ENCODE peak calls at places on chromosomes 3 and 15, in ten cellular contexts. J, O, L, Q, X, H, K, V, D and T are unnamed samples.

GRCh38 chr3:54954019-54954418 is 26.2 kb upstream of the LRTM1 start:
- DNase-seq in J (peak), O (no peak), L (no peak), Q (peak), X (peak), H (peak), K (peak), V (peak), D (no peak), T (no peak)

GRCh38 chr15:38073278-38073930 is 139.0 kb downstream of the TMCO5A start:
- DNase-seq in J (peak), O (no peak), L (no peak), Q (no peak), X (peak), H (no peak), K (no peak), V (peak), D (no peak), T (no peak)

GRCh38 chr3:147963711-147964110 is 554.5 kb downstream of the ZIC1 start:
- DNase-seq in J (peak), O (no peak), L (no peak), Q (peak), X (no peak), H (peak), K (no peak), V (no peak), D (no peak), T (no peak)

GRCh38 chr3:157423337-157423736 is 13.3 kb upstream of the PTX3 start:
- DNase-seq in J (no peak), O (no peak), L (no peak), Q (peak), X (peak), H (no peak), K (no peak), V (peak), D (no peak), T (no peak)

GRCh38 chr3:187983484-187984124 is 170.4 kb upstream of the LPP start:
- DNase-seq in J (no peak), O (no peak), L (no peak), Q (peak), X (no peak), H (no peak), K (no peak), V (no peak), D (no peak), T (no peak)

GRCh38 chr3:133944641-133945441 is 49.2 kb upstream of the RAB6B start:
- DNase-seq in J (peak), O (no peak), L (no peak), Q (peak), X (peak), H (no peak), K (no peak), V (peak), D (peak), T (no peak)

GRCh38 chr3:36792342-36792741 is 28.0 kb upstream of the DCLK3 start:
- DNase-seq in J (peak), O (no peak), L (no peak), Q (no peak), X (peak), H (no peak), K (peak), V (peak), D (no peak), T (peak)

GRCh38 chr3:58341376-58341775 is 8.7 kb downstream of the PXK start:
- DNase-seq in J (no peak), O (no peak), L (no peak), Q (no peak), X (peak), H (no peak), K (no peak), V (peak), D (no peak), T (no peak)

GRCh38 chr3:102206506-102207145 is 228.2 kb upstream of the ZPLD1 start:
- DNase-seq in J (peak), O (peak), L (peak), Q (peak), X (peak), H (peak), K (no peak), V (peak), D (peak), T (no peak)

GRCh38 chr3:10602769-10603768 is 97.7 kb upstream of the ATP2B2 start:
- DNase-seq in J (no peak), O (no peak), L (no peak), Q (no peak), X (no peak), H (no peak), K (no peak), V (no peak), D (no peak), T (peak)

GRCh38 chr15:74786659-74787165 is 4.8 kb downstream of the CSK start:
- DNase-seq in J (no peak), O (peak), L (no peak), Q (no peak), X (no peak), H (no peak), K (no peak), V (no peak), D (peak), T (peak)
- H3K4me3 ChIP-seq in J (no peak), O (peak), L (no peak), Q (no peak), X (no peak), H (no peak), K (no peak), V (no peak), D (no peak), T (peak)

DNA sequence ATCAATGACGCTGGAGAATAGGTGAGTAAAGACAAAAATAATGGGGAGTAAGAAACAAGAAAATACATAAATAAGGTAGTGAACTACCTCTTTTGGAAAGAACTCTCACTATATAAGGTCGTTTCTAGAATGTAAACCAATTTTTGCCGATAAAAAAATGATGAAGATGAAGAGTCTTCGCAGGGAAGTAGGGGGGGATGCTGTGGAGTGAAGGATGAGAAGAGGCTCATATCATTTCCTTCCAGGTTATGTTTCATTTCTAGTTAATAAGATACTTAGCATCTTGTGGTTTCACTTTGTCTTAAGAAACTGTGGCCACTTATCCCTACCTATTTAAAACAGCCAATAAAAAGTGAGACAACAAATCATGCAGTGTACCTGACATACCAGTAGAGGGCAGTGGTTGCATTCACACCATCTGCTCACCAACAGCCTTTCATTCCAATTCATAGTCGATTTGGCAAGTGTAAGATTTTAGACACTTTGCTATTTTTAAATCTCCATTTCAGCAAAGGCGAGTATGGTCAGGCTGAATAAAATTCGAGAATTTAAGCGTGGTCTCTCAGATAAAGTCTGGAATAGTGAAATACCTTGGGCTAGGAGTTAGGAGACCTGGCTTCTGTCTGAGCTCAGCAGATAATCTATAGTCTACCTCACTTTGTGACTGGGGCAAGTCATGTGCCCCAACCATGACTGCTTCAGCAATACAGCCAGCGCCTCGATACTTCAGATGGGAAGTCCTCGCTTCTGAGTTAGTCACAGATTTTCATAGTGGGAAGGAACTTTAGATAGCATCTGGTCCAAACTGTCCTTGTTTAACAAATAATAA is 28.9 kb upstream of the ICE2 start:
- DNase-seq in J (peak), O (no peak), L (no peak), Q (peak), X (peak), H (peak), K (peak), V (peak), D (no peak), T (peak)
- TF ChIP-seq CTCF in J (peak), O (peak), L (peak), Q (peak), X (peak), H (peak), K (peak), V (peak), D (peak), T (peak)

GRCh38 chr3:152295344-152295743 is 26.6 kb downstream of the MBNL1 start:
- DNase-seq in J (no peak), O (no peak), L (no peak), Q (no peak), X (no peak), H (no peak), K (no peak), V (no peak), D (no peak), T (no peak)

GRCh38 chr3:152291649-152292066 is 22.9 kb downstream of the MBNL1 start:
- DNase-seq in J (no peak), O (no peak), L (no peak), Q (no peak), X (peak), H (no peak), K (no peak), V (no peak), D (no peak), T (no peak)

GRCh38 chr3:152292367-152292766 is 23.6 kb downstream of the MBNL1 start:
- DNase-seq in J (no peak), O (no peak), L (no peak), Q (no peak), X (no peak), H (no peak), K (no peak), V (no peak), D (no peak), T (no peak)

GRCh38 chr3:152295834-152296233 is 27.1 kb downstream of the MBNL1 start:
- DNase-seq in J (no peak), O (no peak), L (no peak), Q (no peak), X (no peak), H (no peak), K (no peak), V (no peak), D (no peak), T (no peak)

DNA sequence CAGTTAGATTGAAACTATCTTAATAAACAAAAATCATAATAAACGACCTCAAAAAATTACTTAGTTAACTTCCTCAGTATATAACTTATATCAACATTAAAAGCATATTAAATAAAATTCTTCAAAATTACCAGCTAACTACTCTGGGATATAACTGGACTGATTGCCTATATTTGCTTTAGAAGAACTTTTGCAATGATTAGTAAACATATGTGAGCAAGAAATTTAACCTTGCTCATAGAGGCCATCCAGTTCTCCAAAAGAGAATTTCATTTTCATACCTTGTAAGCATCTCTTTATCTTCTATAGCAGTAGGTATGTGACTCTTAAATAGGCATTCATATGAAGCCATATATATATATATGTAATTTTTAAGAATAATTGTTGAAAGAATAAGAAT is 24.9 kb downstream of the MBNL1 start:
- DNase-seq in J (no peak), O (no peak), L (no peak), Q (no peak), X (no peak), H (no peak), K (no peak), V (no peak), D (no peak), T (no peak)
- H3K4me3 ChIP-seq in J (no peak), O (no peak), L (no peak), Q (no peak), X (no peak), H (no peak), K (no peak), V (no peak), D (no peak), T (no peak)

GRCh38 chr15:55197362-55197705 is 593 bp upstream of the RSL24D1 start:
- DNase-seq in J (no peak), O (no peak), L (no peak), Q (no peak), X (no peak), H (no peak), K (no peak), V (no peak), D (no peak), T (no peak)

GRCh38 chr15:55196011-55196410 is 730 bp downstream of the RSL24D1 start:
- DNase-seq in J (peak), O (no peak), L (no peak), Q (no peak), X (peak), H (no peak), K (no peak), V (no peak), D (no peak), T (peak)

GRCh38 chr15:55197719-55198118 is 978 bp upstream of the RSL24D1 start:
- DNase-seq in J (no peak), O (no peak), L (no peak), Q (no peak), X (no peak), H (no peak), K (no peak), V (no peak), D (no peak), T (no peak)

GRCh38 chr15:55198706-55199105 is 2.0 kb upstream of the RSL24D1 start:
- DNase-seq in J (no peak), O (no peak), L (no peak), Q (no peak), X (no peak), H (no peak), K (no peak), V (no peak), D (no peak), T (no peak)

GRCh38 chr15:55196458-55197361 is at the start of gene RSL24D1:
- DNase-seq in J (peak), O (peak), L (peak), Q (peak), X (peak), H (peak), K (peak), V (peak), D (peak), T (peak)
- TF ChIP-seq CTCF in J (peak), O (peak), L (peak), Q (peak), X (peak), H (peak), K (peak), V (peak), D (peak), T (peak)

GRCh38 chr3:23539185-23539584 is 266.6 kb upstream of the UBE2E1 start:
- DNase-seq in J (no peak), O (no peak), L (no peak), Q (no peak), X (no peak), H (no peak), K (no peak), V (no peak), D (no peak), T (no peak)
- H3K4me3 ChIP-seq in J (no peak), O (no peak), L (no peak), Q (no peak), X (no peak), H (no peak), K (no peak), V (no peak), D (no peak), T (no peak)

DNA sequence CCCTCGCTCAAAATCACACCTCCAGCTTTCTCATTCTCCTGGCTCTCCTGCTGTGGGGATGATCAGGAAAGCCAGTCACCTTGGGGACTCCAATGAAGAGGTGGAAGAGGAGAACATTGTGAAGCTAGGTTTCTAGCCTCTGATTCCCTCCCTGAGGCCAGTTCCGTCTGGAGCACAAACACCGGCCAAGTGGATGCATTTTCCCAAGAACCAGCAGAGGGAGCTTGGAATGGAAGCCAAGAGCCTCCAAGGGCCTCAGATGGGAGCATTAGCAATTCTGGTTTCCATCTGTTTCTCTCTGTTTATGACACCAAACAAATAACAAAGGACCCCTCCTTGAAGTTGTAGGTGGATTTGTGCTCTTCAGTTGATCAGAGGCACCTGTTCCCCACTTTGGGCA is 40.6 kb upstream of the NMNAT3 start:
- DNase-seq in J (peak), O (peak), L (no peak), Q (no peak), X (peak), H (peak), K (peak), V (peak), D (no peak), T (no peak)
- TF ChIP-seq CTCF in J (peak), O (peak), L (peak), Q (peak), X (peak), H (peak), K (peak), V (peak), D (peak), T (no peak)

DNA sequence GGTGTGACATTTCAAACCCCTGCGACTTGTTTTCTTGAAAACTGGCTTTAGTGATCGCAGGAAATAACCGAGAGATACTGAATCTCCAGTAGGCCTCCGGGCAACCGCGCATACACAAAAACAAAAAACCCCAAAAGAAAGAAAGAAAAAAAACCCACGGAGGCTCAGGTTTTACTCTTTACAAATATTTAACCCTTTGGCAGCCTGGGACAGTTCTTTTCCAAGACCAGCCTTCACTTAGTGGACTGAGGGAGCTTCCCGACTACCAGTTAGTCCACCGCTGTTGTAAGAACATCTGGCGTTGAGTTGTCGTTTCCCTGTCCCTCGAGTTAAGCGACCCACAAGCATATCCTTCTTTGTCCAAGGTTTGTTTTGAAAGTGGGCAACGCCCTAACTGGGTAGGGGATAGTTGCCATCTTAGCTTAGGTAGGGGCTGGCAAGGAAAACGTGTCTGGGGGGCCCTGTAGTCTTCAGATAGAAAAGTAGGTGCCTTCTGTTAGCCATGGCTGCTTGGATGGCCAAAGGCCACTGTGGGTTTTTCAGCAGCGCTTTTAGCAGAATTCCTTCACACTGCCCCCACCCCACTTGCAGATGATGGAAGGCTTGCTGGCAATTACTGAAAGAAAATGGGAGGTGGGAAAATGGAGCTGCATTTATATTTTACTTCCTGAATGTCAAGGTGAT is 6.9 kb downstream of the ISL2 start:
- DNase-seq in J (no peak), O (no peak), L (no peak), Q (no peak), X (no peak), H (no peak), K (no peak), V (no peak), D (no peak), T (no peak)
- H3K4me3 ChIP-seq in J (no peak), O (no peak), L (no peak), Q (peak), X (no peak), H (no peak), K (no peak), V (no peak), D (no peak), T (no peak)

DNA sequence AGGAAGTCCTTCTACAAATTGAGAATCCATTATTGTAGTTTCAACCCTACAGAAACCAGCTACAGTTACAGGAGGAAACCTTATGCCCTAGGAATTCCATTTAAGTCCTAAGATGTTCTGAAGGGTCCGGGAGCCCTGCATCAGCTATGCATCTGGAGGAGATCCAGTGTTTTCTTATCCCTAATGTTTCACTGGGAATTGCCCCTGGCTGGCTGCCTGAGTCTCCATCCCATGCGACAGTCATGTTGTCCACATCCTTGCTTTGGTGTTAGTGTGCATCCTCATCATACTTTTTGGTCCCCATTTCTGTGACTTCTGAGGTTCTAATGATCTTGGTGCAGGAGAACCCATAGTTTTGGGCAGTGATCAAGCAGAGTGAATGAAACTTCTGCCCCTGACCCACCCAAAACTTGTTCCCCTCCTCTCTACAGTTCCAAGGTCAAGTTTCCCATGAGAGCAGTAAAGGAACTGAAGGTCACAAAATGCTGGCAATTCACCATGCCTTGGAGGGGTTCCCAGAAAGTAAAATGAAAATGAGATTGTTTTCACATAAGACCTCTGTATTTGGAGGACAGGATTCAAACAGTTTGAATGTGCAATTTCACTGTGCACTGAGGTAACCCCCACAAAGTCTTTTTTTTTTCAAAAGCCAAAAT is 121.9 kb upstream of the PHLDB2 start:
- DNase-seq in J (no peak), O (peak), L (no peak), Q (no peak), X (no peak), H (no peak), K (no peak), V (no peak), D (no peak), T (no peak)
- TF ChIP-seq CTCF in J (no peak), O (no peak), L (no peak), Q (no peak), X (no peak), H (no peak), K (no peak), V (no peak), D (no peak), T (no peak)

GRCh38 chr3:146100180-146100579 is 60.8 kb downstream of the PLOD2 start:
- DNase-seq in J (no peak), O (no peak), L (no peak), Q (no peak), X (no peak), H (no peak), K (no peak), V (no peak), D (no peak), T (no peak)
- H3K4me3 ChIP-seq in J (no peak), O (no peak), L (no peak), Q (no peak), X (no peak), H (no peak), K (no peak), V (no peak), D (no peak), T (no peak)